ENCODE peak calls at places on chromosomes 5 and 9, in seven cellular contexts. P, C, W, N, D, T and J are unnamed samples.

GRCh38 chr5:107951322-107951721 is 280.6 kb upstream of the EFNA5 start:
- DNase-seq in W (no peak), C (no peak), D (no peak), N (no peak), T (no peak), P (no peak), J (no peak)

GRCh38 chr5:157172408-157172807 is 6.3 kb upstream of the GARIN3 start:
- DNase-seq in N (peak; percentile 92), W (peak; percentile 85), D (peak; percentile 2), P (no peak), T (peak; percentile 79), C (no peak), J (peak; percentile 51)

GRCh38 chr5:35741126-35741711 is 115.5 kb upstream of the IL7R start:
- DNase-seq in W (no peak), C (no peak), T (no peak), N (no peak), D (no peak), P (no peak), J (no peak)

GRCh38 chr9:32399110-32399815 is 14.8 kb downstream of the ACO1 start:
- DNase-seq in T (no peak), D (no peak), W (no peak), C (no peak), P (no peak), N (no peak), J (no peak)

GRCh38 chr5:94691947-94692346 is 73.5 kb downstream of the SLF1 start:
- DNase-seq in T (no peak), D (no peak), N (no peak), C (no peak), P (no peak), W (no peak), J (no peak)

GRCh38 chr5:130102375-130102774 is 198.1 kb downstream of the CHSY3 start:
- DNase-seq in T (no peak), W (no peak), D (no peak), C (no peak), P (no peak), N (no peak), J (no peak)

GRCh38 chr5:136396886-136397285 is 31.5 kb upstream of the TRPC7 start:
- DNase-seq in T (no peak), N (no peak), C (no peak), D (no peak), W (no peak), P (no peak), J (no peak)

GRCh38 chr5:1180096-1180495 is 21.3 kb upstream of the SLC6A19 start:
- DNase-seq in D (no peak), N (no peak), T (no peak), W (no peak), C (peak; percentile 38), P (no peak), J (no peak)

GRCh38 chr5:139488269-139488668 is 5.7 kb upstream of the STING1 start:
- DNase-seq in W (no peak), N (no peak), T (no peak), P (no peak), C (peak; percentile 86), D (no peak), J (no peak)

GRCh38 chr9:114291064-114291474 is 31.8 kb upstream of the ORM1 start:
- DNase-seq in W (peak; percentile 42), P (peak; percentile 51), C (peak; percentile 74), N (peak; percentile 72), D (peak; percentile 71), T (peak; percentile 53), J (peak; percentile 66)

GRCh38 chr5:157431544-157432200 is 28.3 kb upstream of the NIPAL4 start:
- DNase-seq in P (peak; percentile 38), T (peak; percentile 56), N (peak; percentile 43), C (no peak), D (peak; percentile 67), W (peak; percentile 30), J (no peak)

GRCh38 chr9:88786291-88787054 is 204.8 kb upstream of the S1PR3 start:
- DNase-seq in W (no peak), C (no peak), D (no peak), N (no peak), T (no peak), P (no peak), J (no peak)

GRCh38 chr5:178304761-178305645 is 72.4 kb upstream of the PHYKPL start:
- DNase-seq in N (no peak), W (no peak), D (no peak), T (no peak), C (no peak), P (no peak), J (no peak)

GRCh38 chr9:111615928-111616327 is 15.2 kb upstream of the DNAJC25 start:
- DNase-seq in T (no peak), D (no peak), W (no peak), N (no peak), C (no peak), P (no peak), J (no peak)

GRCh38 chr9:16192403-16193017 is 639.7 kb downstream of the CCDC171 start:
- DNase-seq in D (no peak), P (no peak), W (no peak), N (no peak), C (no peak), T (no peak), J (no peak)

GRCh38 chr5:142125963-142126362 is 17.4 kb downstream of the NDFIP1 start:
- DNase-seq in W (no peak), P (no peak), C (no peak), T (no peak), D (no peak), N (no peak), J (no peak)

GRCh38 chr5:91357012-91357634 is 26.0 kb downstream of the ARRDC3 start:
- DNase-seq in D (peak; percentile 4), T (no peak), P (no peak), C (no peak), W (no peak), N (no peak), J (no peak)

GRCh38 chr5:138035605-138036537 is 3.0 kb upstream of the FAM13B start:
- DNase-seq in C (peak; percentile 51), D (peak; percentile 96), T (peak; percentile 51), W (peak; percentile 57), N (peak; percentile 67), P (peak; percentile 90), J (peak; percentile 39)

GRCh38 chr9:111940697-111941096 is 44.1 kb downstream of the UGCG start:
- DNase-seq in P (no peak), T (no peak), N (no peak), D (no peak), W (no peak), C (no peak), J (no peak)

GRCh38 chr9:138117836-138118235 is 240.3 kb downstream of the CACNA1B start:
- DNase-seq in C (no peak), P (no peak), T (no peak), D (no peak), W (no peak), N (no peak), J (no peak)

GRCh38 chr9:133654736-133655657 is 18.8 kb downstream of the DBH start:
- DNase-seq in C (no peak), D (no peak), T (no peak), P (no peak), W (no peak), N (no peak), J (no peak)

GRCh38 chr5:157168286-157168685 is 2.2 kb upstream of the GARIN3 start:
- DNase-seq in D (no peak), W (no peak), C (no peak), T (no peak), N (no peak), P (no peak), J (no peak)

GRCh38 chr5:6827815-6828214 is 114.6 kb downstream of the TENT4A start:
- DNase-seq in C (no peak), D (peak; percentile 54), T (peak; percentile 14), W (peak; percentile 16), N (peak; percentile 63), P (no peak), J (peak; percentile 2)

GRCh38 chr9:124309665-124310064 is 51.9 kb downstream of the NEK6 start:
- DNase-seq in W (no peak), T (no peak), N (no peak), D (peak; percentile 96), P (peak; percentile 92), C (peak; percentile 88), J (no peak)

GRCh38 chr9:76926324-76926731 is 20.4 kb upstream of the PRUNE2 start:
- DNase-seq in N (no peak), T (no peak), W (no peak), C (peak; percentile 57), P (no peak), D (no peak), J (no peak)